ENCODE peak calls at places on chromosomes 1 and 21, in four cellular contexts. C, Q, R and X are unnamed samples.

GRCh38 chr1:12556368-12556930 is 61.6 kb downstream of the DHRS3 start:
- DNase-seq in C (no peak), Q (peak), R (peak), X (peak)

GRCh38 chr1:178341218-178341956 is 155.4 kb downstream of the CLEC20A start:
- DNase-seq in C (no peak), Q (peak), R (no peak), X (no peak)

GRCh38 chr1:76374111-76374510 is 299.6 kb downstream of the ST6GALNAC3 start:
- DNase-seq in C (no peak), Q (no peak), R (no peak), X (no peak)

GRCh38 chr1:207798847-207799246 is 47.0 kb downstream of the CD46 start:
- DNase-seq in C (peak), Q (no peak), R (no peak), X (no peak)

GRCh38 chr1:27872059-27872801 is at the start of gene THEMIS2:
- DNase-seq in C (no peak), Q (peak), R (peak), X (peak)

GRCh38 chr1:19250629-19251304 is 557 bp downstream of the EMC1 start:
- DNase-seq in C (no peak), Q (no peak), R (no peak), X (no peak)

GRCh38 chr1:112888630-112889029 is 67.4 kb downstream of the SLC16A1 start:
- DNase-seq in C (no peak), Q (no peak), R (no peak), X (no peak)

GRCh38 chr1:233796146-233796798 is 108.2 kb upstream of the SLC35F3 start:
- DNase-seq in C (no peak), Q (no peak), R (no peak), X (no peak)

GRCh38 chr1:69573911-69574310 is 6.2 kb downstream of the LRRC7 start:
- DNase-seq in C (no peak), Q (no peak), R (no peak), X (no peak)

GRCh38 chr1:211013346-211014240 is 120.4 kb downstream of the KCNH1 start:
- DNase-seq in C (no peak), Q (peak), R (no peak), X (no peak)

GRCh38 chr1:210239295-210240155 is 6.9 kb downstream of the SERTAD4 start:
- DNase-seq in C (no peak), Q (peak), R (peak), X (peak)

GRCh38 chr1:212437179-212437798 is 4.6 kb downstream of the NENF start:
- DNase-seq in C (no peak), Q (no peak), R (no peak), X (no peak)

GRCh38 chr1:78277253-78277652 is 213.5 kb upstream of the PTGFR start:
- DNase-seq in C (no peak), Q (peak), R (no peak), X (no peak)

GRCh38 chr1:6447016-6447817 is 18.8 kb downstream of the TNFRSF25 start:
- DNase-seq in C (no peak), Q (no peak), R (no peak), X (no peak)

GRCh38 chr1:164772635-164773034 is 213.7 kb downstream of the PBX1 start:
- DNase-seq in C (no peak), Q (peak), R (peak), X (peak)

GRCh38 chr21:33893917-33894316 is 21.7 kb downstream of the ATP5PO start:
- DNase-seq in C (no peak), Q (no peak), R (no peak), X (no peak)

GRCh38 chr1:196655494-196655893 is 3.7 kb downstream of the CFH start:
- DNase-seq in C (no peak), Q (no peak), R (no peak), X (no peak)

GRCh38 chr1:40708750-40709099 is 17.2 kb downstream of the NFYC start:
- DNase-seq in C (peak), Q (peak), R (no peak), X (no peak)

GRCh38 chr1:162080472-162081015 is 11.1 kb downstream of the NOS1AP start:
- DNase-seq in C (no peak), Q (no peak), R (no peak), X (no peak)

GRCh38 chr1:67323087-67323486 is 15.4 kb downstream of the IL12RB2 start:
- DNase-seq in C (no peak), Q (no peak), R (no peak), X (no peak)

GRCh38 chr1:23198373-23198772 is 18.9 kb downstream of the HTR1D start:
- DNase-seq in C (no peak), Q (peak), R (no peak), X (no peak)

GRCh38 chr1:39269791-39270342 is 65.4 kb downstream of the MACF1 start:
- DNase-seq in C (peak), Q (peak), R (peak), X (peak)

GRCh38 chr21:32547018-32547417 is 38.3 kb downstream of the TCP10L start:
- DNase-seq in C (no peak), Q (no peak), R (no peak), X (no peak)